ENCODE peak calls at places on chromosomes 11 and 22, in seven cellular contexts. T is AG10803, I is T-cell, L is PC-3, M is WTC11, G is neural crest cell, V is spleen. Z is an unnamed sample.

GRCh38 chr11:22510741-22511140 is 114.9 kb downstream of the FANCF start:
- DNase-seq in T (peak), I (no peak), L (peak), M (no peak), G (no peak), V (no peak), Z (no peak)

GRCh38 chr11:2837096-2837601 is 48.4 kb downstream of the CDKN1C start:
- DNase-seq in T (peak), I (no peak), L (peak), M (peak), G (peak), V (no peak), Z (no peak)

GRCh38 chr11:43578346-43579170 is 102.0 kb upstream of the HSD17B12 start:
- DNase-seq in T (peak), I (no peak), L (peak), M (no peak), G (no peak), V (no peak), Z (no peak)

GRCh38 chr11:69659591-69659990 is 15.6 kb downstream of the LTO1 start:
- DNase-seq in T (no peak), I (no peak), L (no peak), M (no peak), G (no peak), V (peak), Z (no peak)

GRCh38 chr11:6251120-6251733 is 8.4 kb upstream of the CCKBR start:
- DNase-seq in T (peak), I (no peak), L (peak), M (peak), G (peak), V (peak), Z (peak)

GRCh38 chr22:48490513-48491411 is 1336.9 kb downstream of the BRD1 start:
- DNase-seq in T (no peak), I (no peak), L (no peak), M (no peak), G (no peak), V (peak), Z (peak)

GRCh38 chr22:19655399-19655798 is 58.9 kb upstream of the SEPTIN5 start:
- DNase-seq in T (no peak), I (no peak), L (no peak), M (no peak), G (no peak), V (no peak), Z (no peak)

GRCh38 chr22:27987557-27987956 is 68.5 kb upstream of the PITPNB start:
- DNase-seq in T (peak), I (no peak), L (no peak), M (no peak), G (no peak), V (no peak), Z (no peak)

GRCh38 chr22:35349704-35350538 is 31.0 kb upstream of the HMOX1 start:
- DNase-seq in T (peak), I (no peak), L (no peak), M (no peak), G (no peak), V (peak), Z (no peak)